ENCODE peak calls at places on chromosomes 2 and 18, in four cellular contexts. U, I, Y and S are unnamed samples.

GRCh38 chr2:197207106-197207505 is 103.5 kb downstream of the ANKRD44 start:
- DNase-seq in Y (no peak), U (no peak), I (no peak), S (no peak)

GRCh38 chr2:219997341-219997851 is 370.0 kb downstream of the SLC4A3 start:
- DNase-seq in Y (peak; percentile 30), I (peak; percentile 16), U (peak; percentile 27), S (peak; percentile 40)

GRCh38 chr2:106191511-106192016 is 2.5 kb downstream of the UXS1 start:
- DNase-seq in U (no peak), Y (no peak), I (no peak), S (no peak)

GRCh38 chr2:176818653-176819052 is 393.9 kb upstream of the HNRNPA3 start:
- DNase-seq in Y (no peak), I (no peak), U (no peak), S (no peak)

GRCh38 chr2:173806761-173807160 is 158.4 kb downstream of the SP3 start:
- DNase-seq in Y (no peak), U (no peak), I (no peak), S (no peak)

GRCh38 chr2:192749606-192750200 is 555.0 kb upstream of the TMEFF2 start:
- DNase-seq in Y (no peak), I (no peak), U (peak; percentile 16), S (peak; percentile 78)

GRCh38 chr2:188326669-188327301 is 35.1 kb downstream of the GULP1 start:
- DNase-seq in I (no peak), U (peak; percentile 22), Y (peak; percentile 41), S (peak; percentile 39)

GRCh38 chr2:232315049-232315922 is 63.3 kb upstream of the ALPP start:
- DNase-seq in I (no peak), Y (no peak), U (no peak), S (no peak)

GRCh38 chr2:105138643-105139042 is 100.8 kb downstream of the MRPS9 start:
- DNase-seq in Y (no peak), U (no peak), I (no peak), S (no peak)

GRCh38 chr2:138112536-138112935 is 148.3 kb downstream of the HNMT start:
- DNase-seq in I (no peak), Y (no peak), U (no peak), S (no peak)

GRCh38 chr2:147133273-147133901 is 711.4 kb upstream of the ACVR2A start:
- DNase-seq in U (peak; percentile 3), I (no peak), Y (no peak), S (no peak)

GRCh38 chr2:9937968-9938367 is 13.5 kb upstream of the GRHL1 start:
- DNase-seq in I (no peak), Y (no peak), U (no peak), S (no peak)

GRCh38 chr2:134975281-134976009 is 56.8 kb downstream of the CCNT2 start:
- DNase-seq in Y (no peak), I (no peak), U (no peak), S (no peak)

GRCh38 chr2:165058471-165059265 is 103.3 kb upstream of the SLC38A11 start:
- DNase-seq in U (no peak), Y (no peak), I (no peak), S (no peak)

GRCh38 chr18:45837283-45838070 is 12.0 kb downstream of the SIGLEC15 start:
- DNase-seq in I (no peak), U (peak; percentile 45), Y (peak; percentile 36), S (peak; percentile 38)

GRCh38 chr2:70068119-70068518 is 19.2 kb upstream of the PCBP1 start:
- DNase-seq in Y (no peak), I (no peak), U (no peak), S (no peak)

GRCh38 chr2:44715671-44716077 is 225.8 kb upstream of the SIX3 start:
- DNase-seq in Y (no peak), I (no peak), U (peak; percentile 60), S (peak; percentile 77)

GRCh38 chr2:209840434-209840833 is 68.8 kb downstream of the UNC80 start:
- DNase-seq in I (no peak), U (no peak), Y (no peak), S (no peak)

GRCh38 chr2:105919826-105920225 is 175.1 kb downstream of the NCK2 start:
- DNase-seq in I (no peak), Y (no peak), U (peak; percentile 22), S (peak; percentile 13)

GRCh38 chr2:171320731-171321130 is 113.1 kb downstream of the METTL8 start:
- DNase-seq in Y (no peak), U (no peak), I (no peak), S (no peak)

GRCh38 chr2:98778741-98779483 is 48.0 kb upstream of the MGAT4A start:
- DNase-seq in Y (no peak), I (no peak), U (no peak), S (no peak)

GRCh38 chr2:33268246-33268831 is 208.1 kb upstream of the RASGRP3 start:
- DNase-seq in U (no peak), I (no peak), Y (no peak), S (no peak)

GRCh38 chr2:236569593-236569973 is at the start of gene ACKR3:
- DNase-seq in I (peak; percentile 68), U (peak; percentile 76), Y (peak; percentile 83), S (no peak)

GRCh38 chr18:33817096-33817495 is 239.1 kb downstream of the ASXL3 start:
- DNase-seq in I (no peak), Y (no peak), U (no peak), S (no peak)

GRCh38 chr2:46942143-46942526 is 26.5 kb upstream of the MCFD2 start:
- DNase-seq in Y (peak; percentile 51), U (no peak), I (no peak), S (no peak)

GRCh38 chr2:158914731-158915130 is 53.7 kb upstream of the TANC1 start:
- DNase-seq in Y (no peak), I (no peak), U (no peak), S (no peak)

GRCh38 chr2:84878459-84878858 is 2.4 kb downstream of the TRABD2A start:
- DNase-seq in U (no peak), I (no peak), Y (no peak), S (no peak)

GRCh38 chr2:188444106-188444835 is 152.6 kb downstream of the GULP1 start:
- DNase-seq in Y (no peak), U (no peak), I (no peak), S (no peak)

GRCh38 chr2:28678944-28679343 is 72.7 kb upstream of the PPP1CB start:
- DNase-seq in Y (no peak), I (no peak), U (no peak), S (no peak)

GRCh38 chr2:128306081-128306930 is 12.4 kb downstream of the HS6ST1 start:
- DNase-seq in Y (no peak), U (peak; percentile 86), I (peak; percentile 64), S (no peak)

DNA sequence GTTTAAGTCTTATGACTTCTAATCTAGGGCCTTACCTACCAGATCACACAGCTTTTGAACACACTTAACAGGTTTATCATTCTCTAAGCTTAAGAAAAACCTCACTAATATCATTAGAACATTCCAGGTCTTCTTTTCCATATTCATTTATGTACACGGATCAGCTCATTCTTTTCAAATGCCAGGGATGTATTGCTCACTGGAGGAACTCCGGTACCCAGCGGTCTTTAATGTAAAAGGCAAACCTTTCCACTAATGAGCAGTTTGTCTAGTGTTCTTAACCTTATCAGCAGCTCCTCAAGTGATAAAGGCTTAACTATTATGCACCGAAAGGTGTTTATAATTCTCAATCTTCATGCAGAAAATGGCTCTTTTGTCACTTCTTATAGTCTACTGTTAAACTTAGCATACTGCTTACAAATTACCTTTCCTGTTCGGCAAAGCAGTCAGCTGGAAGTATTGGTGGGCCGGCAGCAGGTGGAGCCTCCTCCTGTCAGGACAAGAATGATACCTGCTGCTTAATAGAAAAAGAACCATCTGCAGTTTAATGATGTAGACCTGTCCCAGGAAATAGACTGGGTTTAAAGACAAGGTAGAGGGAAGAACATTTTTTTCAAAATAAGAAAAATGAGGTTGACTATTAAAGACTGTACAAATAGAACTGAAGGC is 142.7 kb downstream of the FIGN start:
- DNase-seq in U (no peak), Y (no peak), I (no peak), S (no peak)
- TF ChIP-seq CTCF in U (no peak), Y (no peak), I (no peak), S (no peak)

GRCh38 chr2:62475172-62476011 is 30.6 kb downstream of the TMEM17 start:
- DNase-seq in U (no peak), I (no peak), Y (peak; percentile 33), S (no peak)

GRCh38 chr2:62472321-62472720 is 33.7 kb downstream of the TMEM17 start:
- DNase-seq in U (no peak), I (no peak), Y (no peak), S (no peak)

GRCh38 chr2:62474173-62474572 is 31.8 kb downstream of the TMEM17 start:
- DNase-seq in I (no peak), U (no peak), Y (no peak), S (no peak)

GRCh38 chr2:62471816-62472215 is 34.2 kb downstream of the TMEM17 start:
- DNase-seq in U (no peak), I (no peak), Y (no peak), S (no peak)

DNA sequence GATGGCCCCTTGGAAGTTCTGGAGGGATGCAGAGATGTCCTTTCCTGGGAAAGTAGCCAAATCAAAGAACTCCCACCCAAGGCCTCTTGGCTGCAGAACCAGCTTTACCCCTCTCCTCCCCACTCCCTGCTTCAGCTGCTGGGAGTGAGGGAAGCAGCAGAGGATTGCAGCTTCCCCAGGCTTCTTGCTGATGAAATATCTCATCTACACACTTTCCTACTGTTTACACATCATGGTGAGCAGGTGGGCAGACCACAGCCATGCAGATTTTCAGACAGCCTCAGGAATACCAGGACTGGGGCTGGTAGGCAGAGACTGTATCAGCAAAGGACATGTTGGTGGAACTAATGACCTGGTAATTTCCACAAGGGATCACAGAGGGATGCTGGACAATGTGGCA is 32.6 kb downstream of the TMEM17 start:
- DNase-seq in I (no peak), U (no peak), Y (no peak), S (no peak)
- H3K4me1 ChIP-seq in I (no peaks in the 10 kb centered on the region), U (no peaks in the 10 kb centered on the region), Y (peaks cover 28% of the 10 kb centered on the region), S (no peaks in the 10 kb centered on the region)

DNA sequence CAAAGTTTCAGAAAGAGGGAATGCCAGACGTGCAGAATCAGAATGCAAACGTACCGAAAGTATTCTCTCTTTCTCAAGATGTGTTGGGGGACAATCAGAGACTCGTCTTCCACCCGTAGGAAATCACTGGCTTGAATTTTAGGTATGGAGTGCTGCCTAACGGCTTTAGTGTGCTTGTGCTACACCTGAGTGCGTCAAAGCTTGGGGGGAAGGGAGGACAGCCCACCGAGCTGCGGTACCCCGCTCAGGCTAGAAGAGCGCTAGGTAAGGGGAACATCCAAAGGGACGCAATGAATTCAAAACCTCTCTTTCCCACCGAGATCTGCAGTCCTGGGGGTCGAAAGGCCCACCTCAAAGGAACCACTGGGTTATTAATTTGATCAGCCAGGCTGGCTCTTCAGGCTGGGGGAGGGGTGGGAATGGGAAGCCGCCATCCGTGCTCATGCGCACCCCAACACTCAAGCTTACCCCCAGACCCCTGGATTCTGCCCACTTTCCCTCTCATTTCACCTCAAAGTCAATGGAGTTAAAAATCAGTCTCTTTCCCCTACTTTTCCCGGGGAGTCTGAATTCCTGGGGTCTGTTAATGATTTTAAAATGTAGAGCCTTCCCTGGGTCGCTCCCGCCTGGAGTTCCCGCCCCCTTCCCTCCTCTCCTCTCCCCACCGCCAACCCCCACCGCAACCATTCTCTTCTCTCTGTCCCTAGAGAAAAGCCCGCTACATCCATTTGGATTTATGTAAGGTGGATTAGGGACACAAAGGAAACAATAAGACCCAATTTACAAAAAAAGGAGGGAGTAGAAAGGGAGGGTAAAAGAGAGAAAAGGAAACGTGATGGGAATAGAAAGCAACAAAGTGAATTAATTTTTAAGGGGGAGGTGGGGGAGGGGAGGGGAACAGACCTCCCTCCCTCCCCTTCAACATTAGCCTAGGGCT is 2.5 kb downstream of the EPHA4 start:
- DNase-seq in Y (no peak), U (no peak), I (no peak), S (no peak)
- H3K4me3 ChIP-seq in Y (no peak overlapping the region), U (no peak overlapping the region), I (no peak overlapping the region), S (no peak overlapping the region)

GRCh38 chr2:185628985-185629384 is 109.6 kb upstream of the FSIP2 start:
- DNase-seq in Y (peak; percentile 35), U (peak; percentile 24), I (no peak), S (peak; percentile 11)
- TF ChIP-seq CTCF in Y (peak; percentile 21), U (no peak), I (no peak), S (peak; percentile 24)